ENCODE peak calls at places on chromosomes 4 and X, in six cellular contexts. B is ELR; U is T-helper 17 cell; Q is stimulated activated naive B cell treated with anti-CD40 and anti-IgM and Interleukin-4, amounts not matched to agents 10 μg/mL and 1 μg/mL and 100 μg/mL, for 72 hours; W is IMR-90; X is activated CD8-positive, alpha-beta T cell treated with anti-CD3 and anti-CD28 coated beads, Interleukin-2, amount 10 ng/mL, durations not matched to agents 7 days and 5 days. V is an unnamed sample.

GRCh38 chr4:76526585-76526990 is 91.6 kb downstream of the SHROOM3 start:
- DNase-seq in B (no peak), U (no peak), Q (no peak), W (no peak), X (no peak), V (no peak)

GRCh38 chr4:84887824-84888223 is 78.7 kb downstream of the WDFY3 start:
- DNase-seq in B (peak), U (no peak), Q (no peak), W (peak), X (no peak), V (no peak)

GRCh38 chr4:150297861-150298474 is 219.7 kb downstream of the DCLK2 start:
- DNase-seq in B (peak), U (no peak), Q (no peak), W (peak), X (peak), V (peak)

GRCh38 chrX:130120321-130120731 is 10.0 kb upstream of the ELF4 start:
- DNase-seq in B (no peak), U (no peak), Q (peak), W (no peak), X (no peak), V (no peak)

GRCh38 chrX:23742693-23743622 is at the start of gene ACOT9:
- DNase-seq in B (peak), U (peak), Q (peak), W (peak), X (peak), V (peak)

GRCh38 chrX:110210417-110211139 is 107.3 kb downstream of the AMMECR1 start:
- DNase-seq in B (peak), U (no peak), Q (no peak), W (peak), X (no peak), V (no peak)

GRCh38 chr4:55444822-55445221 is 49.1 kb downstream of the TMEM165 start:
- DNase-seq in B (peak), U (no peak), Q (no peak), W (peak), X (no peak), V (no peak)

GRCh38 chrX:152641996-152642395 is 4.3 kb downstream of the GABRQ start:
- DNase-seq in B (peak), U (no peak), Q (no peak), W (peak), X (no peak), V (no peak)

GRCh38 chr4:110850461-110851447 is 227.9 kb upstream of the PITX2 start:
- DNase-seq in B (no peak), U (no peak), Q (no peak), W (no peak), X (no peak), V (no peak)

GRCh38 chr4:53866055-53866454 is 198.3 kb downstream of the CHIC2 start:
- DNase-seq in B (no peak), U (no peak), Q (no peak), W (no peak), X (no peak), V (no peak)

GRCh38 chrX:129249563-129249962 is 273.7 kb downstream of the SMARCA1 start:
- DNase-seq in B (no peak), U (no peak), Q (no peak), W (no peak), X (no peak), V (no peak)

GRCh38 chrX:97790850-97791249 is 907.1 kb downstream of the RPA4 start:
- DNase-seq in B (no peak), U (no peak), Q (no peak), W (no peak), X (no peak), V (no peak)

GRCh38 chrX:23884427-23885024 is 23.2 kb downstream of the APOO start:
- DNase-seq in B (peak), U (no peak), Q (no peak), W (peak), X (no peak), V (no peak)

GRCh38 chr4:81164126-81164525 is 50.9 kb downstream of the PRKG2 start:
- DNase-seq in B (no peak), U (no peak), Q (no peak), W (no peak), X (no peak), V (no peak)

GRCh38 chr4:124206779-124207605 is 505.5 kb downstream of the ANKRD50 start:
- DNase-seq in B (peak), U (no peak), Q (no peak), W (peak), X (no peak), V (no peak)

GRCh38 chrX:50432760-50433377 is 37.8 kb downstream of the DGKK start:
- DNase-seq in B (no peak), U (no peak), Q (no peak), W (no peak), X (no peak), V (no peak)

GRCh38 chr4:37438880-37439279 is 194.3 kb downstream of the NWD2 start:
- DNase-seq in B (no peak), U (no peak), Q (no peak), W (no peak), X (no peak), V (no peak)